ENCODE peak calls at places on chromosomes 12 and 14, in five cellular contexts. R is IMR-90, Z is H9, E is mesenchymal stem cell, F is mesendoderm. V is an unnamed sample.

GRCh38 chr14:84454114-84454513 is 1075.8 kb upstream of the FLRT2 start:
- DNase-seq in E (no peak), F (no peak), R (no peak), Z (no peak), V (no peak)

GRCh38 chr14:68842298-68842697 is 49.4 kb upstream of the ZFP36L1 start:
- DNase-seq in R (peak), Z (no peak), F (no peak), E (no peak), V (no peak)

GRCh38 chr12:11717533-11717961 is 68.1 kb downstream of the ETV6 start:
- DNase-seq in E (peak), Z (no peak), R (peak), F (no peak), V (no peak)

GRCh38 chr14:89429206-89430091 is 12.4 kb upstream of the FOXN3 start:
- DNase-seq in F (no peak), R (peak), Z (no peak), E (peak), V (no peak)

GRCh38 chr12:94460594-94460959 is 910 bp upstream of the CEP83 start:
- DNase-seq in R (no peak), E (no peak), Z (no peak), F (no peak), V (no peak)

GRCh38 chr12:113149361-113150150 is at the start of gene CFAP73:
- DNase-seq in R (peak), Z (peak), E (peak), F (peak), V (peak)

GRCh38 chr14:99038401-99038800 is 233.6 kb downstream of the BCL11B start:
- DNase-seq in E (no peak), R (no peak), F (no peak), Z (no peak), V (no peak)

GRCh38 chr12:105485926-105486325 is 155.4 kb downstream of the C12orf75 start:
- DNase-seq in Z (no peak), E (peak), F (no peak), R (peak), V (no peak)

GRCh38 chr14:26866741-26867140 is 268.9 kb upstream of the NOVA1 start:
- DNase-seq in F (no peak), R (no peak), E (no peak), Z (no peak), V (no peak)

GRCh38 chr12:100656806-100657205 is 83.3 kb downstream of the GAS2L3 start:
- DNase-seq in E (no peak), Z (no peak), R (no peak), F (no peak), V (peak)

GRCh38 chr14:100532916-100533630 is 54.1 kb downstream of the BEGAIN start:
- DNase-seq in R (peak), F (no peak), E (no peak), Z (no peak), V (no peak)

GRCh38 chr12:112347521-112347920 is 34.7 kb downstream of the HECTD4 start:
- DNase-seq in Z (no peak), F (no peak), E (peak), R (peak), V (no peak)

GRCh38 chr14:85813040-85813439 is 283.1 kb downstream of the FLRT2 start:
- DNase-seq in E (no peak), R (no peak), F (no peak), Z (no peak), V (no peak)

GRCh38 chr12:87756721-87757120 is 272.5 kb downstream of the C12orf50 start:
- DNase-seq in F (no peak), E (peak), Z (no peak), R (peak), V (no peak)

GRCh38 chr12:92075425-92075891 is 70.2 kb downstream of the BTG1 start:
- DNase-seq in F (peak), Z (no peak), E (peak), R (peak), V (no peak)

GRCh38 chr12:51884676-51885229 is 3.1 kb upstream of the ANKRD33 start:
- DNase-seq in Z (peak), R (peak), E (peak), F (peak), V (no peak)

GRCh38 chr14:70378687-70379086 is 19.2 kb upstream of the COX16 start:
- DNase-seq in R (no peak), F (peak), Z (no peak), E (no peak), V (no peak)

GRCh38 chr12:50249464-50250229 is 33.7 kb downstream of the LIMA1 start:
- DNase-seq in Z (no peak), F (peak), E (no peak), R (no peak), V (no peak)

GRCh38 chr14:85535916-85536834 is 6.2 kb downstream of the FLRT2 start:
- DNase-seq in Z (no peak), E (peak), F (peak), R (peak), V (no peak)

GRCh38 chr14:68530443-68530842 is 262.4 kb downstream of the ZFP36L1 start:
- DNase-seq in R (no peak), F (no peak), Z (no peak), E (no peak), V (no peak)

GRCh38 chr12:886206-886605 is 63.3 kb downstream of the RAD52 start:
- DNase-seq in R (no peak), E (no peak), F (no peak), Z (no peak), V (no peak)

GRCh38 chr14:22159049-22159448 is 430.0 kb downstream of the DAD1 start:
- DNase-seq in R (no peak), E (no peak), F (no peak), Z (no peak), V (no peak)

GRCh38 chr14:99157246-99157645 is 114.8 kb downstream of the BCL11B start:
- DNase-seq in R (no peak), E (no peak), F (no peak), Z (no peak), V (no peak)

GRCh38 chr12:21828779-21829178 is 54.3 kb upstream of the KCNJ8 start:
- DNase-seq in E (peak), Z (no peak), F (no peak), R (peak), V (no peak)

GRCh38 chr14:69548566-69548965 is 26.1 kb downstream of the CCDC177 start:
- DNase-seq in E (no peak), F (no peak), Z (no peak), R (no peak), V (no peak)

GRCh38 chr14:90797451-90797850 is 18.8 kb downstream of the TTC7B start:
- DNase-seq in R (no peak), E (peak), F (peak), Z (no peak), V (no peak)

GRCh38 chr14:73472182-73473114 is 14.1 kb upstream of the NUMB start:
- DNase-seq in Z (no peak), E (peak), F (peak), R (peak), V (peak)

GRCh38 chr12:108622425-108622824 is 11.3 kb downstream of the SELPLG start:
- DNase-seq in F (peak), Z (peak), R (no peak), E (peak), V (no peak)

GRCh38 chr14:65351493-65352224 is 60.9 kb upstream of the FUT8 start:
- DNase-seq in F (no peak), R (no peak), E (no peak), Z (no peak), V (no peak)

GRCh38 chr12:106152334-106152733 is 13.6 kb upstream of the NUAK1 start:
- DNase-seq in Z (no peak), R (no peak), F (no peak), E (no peak), V (no peak)

GRCh38 chr14:30214014-30214413 is 286.4 kb upstream of the PRKD1 start:
- DNase-seq in Z (no peak), R (peak), E (peak), F (no peak), V (no peak)

GRCh38 chr12:111426341-111427185 is 20.8 kb downstream of the SH2B3 start:
- DNase-seq in Z (no peak), F (no peak), R (peak), E (peak), V (no peak)

GRCh38 chr14:30656190-30656632 is 34.1 kb downstream of the SCFD1 start:
- DNase-seq in F (peak), E (peak), R (peak), Z (peak), V (peak)

GRCh38 chr12:48968004-48968403 is 3.5 kb downstream of the WNT10B start:
- DNase-seq in F (no peak), E (no peak), R (no peak), Z (peak), V (no peak)

GRCh38 chr12:48969847-48970701 is 1.5 kb downstream of the WNT10B start:
- DNase-seq in Z (peak), E (peak), F (peak), R (no peak), V (no peak)

GRCh38 chr12:48969160-48969771 is 2.3 kb downstream of the WNT10B start:
- DNase-seq in R (no peak), E (no peak), Z (no peak), F (no peak), V (no peak)

GRCh38 chr12:48966177-48966890 is 5.2 kb downstream of the WNT10B start:
- DNase-seq in F (no peak), Z (peak), R (no peak), E (no peak), V (no peak)

DNA sequence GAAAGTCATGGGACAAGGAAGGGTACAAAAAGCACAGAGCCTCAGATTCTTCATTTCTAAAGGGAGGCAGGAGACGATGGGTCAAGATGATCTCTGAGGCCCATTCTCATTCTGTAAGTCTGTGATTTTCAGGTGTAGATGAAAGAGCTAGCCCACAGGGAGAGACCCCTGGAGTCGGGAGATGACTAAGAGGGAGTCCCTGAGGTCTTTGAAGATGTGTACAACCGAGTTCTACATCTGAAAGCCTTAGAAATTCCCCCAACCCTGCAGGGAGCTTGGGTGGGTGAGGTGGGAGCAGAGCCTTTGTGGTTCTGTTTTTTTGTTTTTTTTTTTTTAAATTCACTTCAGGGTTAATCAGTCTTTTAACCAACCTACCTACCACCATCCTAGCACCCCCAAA is 3.1 kb downstream of the WNT10B start:
- DNase-seq in F (no peak), R (no peak), E (no peak), Z (no peak), V (no peak)
- H2BK120ac ChIP-seq in F (no peak), R (no peak), E (no peak), Z (no peak), V (no peak)

GRCh38 chr12:76216585-76217472 is 131.4 kb downstream of the BBS10 start:
- DNase-seq in E (no peak), Z (no peak), R (no peak), F (no peak), V (no peak)
- H3K4me2 ChIP-seq in E (no peak), Z (no peak), R (no peak), F (no peak), V (no peak)

GRCh38 chr12:26195641-26196423 is 459 bp downstream of the SSPN start:
- DNase-seq in Z (peak), R (peak), F (peak), E (peak), V (peak)
- H2BK120ac ChIP-seq in Z (no peak), R (peak), F (no peak), E (peak), V (no peak)

DNA sequence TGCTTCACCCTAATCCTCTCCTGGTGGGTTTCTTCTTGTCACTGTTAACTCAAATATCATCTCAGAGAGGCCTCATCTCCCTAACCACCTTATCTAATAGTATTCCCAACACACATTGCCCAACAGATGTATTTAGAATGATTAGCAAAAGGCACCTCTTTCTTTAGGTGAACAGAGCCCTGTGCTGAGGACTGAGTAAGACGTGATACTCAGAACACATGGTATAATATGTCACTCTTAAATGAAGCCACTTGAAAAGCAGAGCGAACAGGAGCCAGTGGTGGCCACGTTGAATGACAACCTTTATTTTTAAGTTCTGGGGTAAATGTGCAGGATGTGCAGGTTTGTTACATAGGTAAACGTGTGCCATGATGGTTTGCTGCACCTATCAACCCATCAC is 1.5 kb upstream of the KSR2 start:
- DNase-seq in F (no peak), R (no peak), E (no peak), Z (no peak), V (no peak)
- H3K4me2 ChIP-seq in F (no peak), R (no peak), E (no peak), Z (no peak), V (no peak)

GRCh38 chr14:76947078-76947837 is 81.2 kb downstream of the IRF2BPL start:
- DNase-seq in R (peak), F (peak), E (peak), Z (peak), V (peak)
- H2BK120ac ChIP-seq in R (peak), F (no peak), E (peak), Z (no peak), V (peak)

DNA sequence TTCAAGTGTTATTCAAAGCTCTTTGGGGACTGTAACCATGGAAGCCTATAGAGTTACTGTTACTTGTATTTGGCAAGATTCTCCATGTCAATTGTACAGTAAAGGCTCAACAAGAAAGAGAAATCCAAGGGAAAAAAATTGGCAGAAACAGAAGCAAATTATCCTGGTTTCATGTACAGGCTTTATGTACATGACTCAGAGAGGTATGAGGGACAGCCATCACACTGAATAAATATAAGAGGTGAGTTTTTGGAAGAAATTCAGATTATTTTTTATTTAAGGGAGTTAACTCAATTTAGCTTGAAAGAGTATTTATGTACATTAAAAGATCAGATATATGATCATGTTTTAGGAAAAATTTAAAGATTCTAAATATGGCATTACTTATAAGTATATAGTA is 151.0 kb upstream of the HMGA2 start:
- DNase-seq in Z (no peak), F (no peak), R (no peak), E (no peak), V (no peak)
- H3K4me2 ChIP-seq in Z (no peak), F (no peak), R (no peak), E (no peak), V (no peak)

GRCh38 chr14:93332032-93332852 is 594 bp downstream of the BTBD7 start:
- DNase-seq in Z (no peak), F (peak), R (peak), E (peak), V (peak)

GRCh38 chr14:93331375-93332031 is 1.3 kb downstream of the BTBD7 start:
- DNase-seq in Z (no peak), E (peak), R (no peak), F (no peak), V (no peak)

GRCh38 chr14:93333631-93334095 is 827 bp upstream of the BTBD7 start:
- DNase-seq in F (no peak), E (no peak), R (no peak), Z (no peak), V (no peak)

GRCh38 chr14:93330609-93331000 is 2.2 kb downstream of the BTBD7 start:
- DNase-seq in R (no peak), E (no peak), F (no peak), Z (no peak), V (no peak)

GRCh38 chr14:93332853-93333630 is at the start of gene BTBD7:
- DNase-seq in Z (peak), E (peak), R (peak), F (peak), V (peak)
- H2BK120ac ChIP-seq in Z (no peak), E (peak), R (peak), F (peak), V (no peak)

GRCh38 chr12:89733579-89734201 is 25.1 kb upstream of the ATP2B1 start:
- DNase-seq in Z (no peak), E (peak), R (peak), F (no peak), V (no peak)
- H3K4me2 ChIP-seq in Z (no peak), E (no peak), R (peak), F (no peak), V (no peak)

DNA sequence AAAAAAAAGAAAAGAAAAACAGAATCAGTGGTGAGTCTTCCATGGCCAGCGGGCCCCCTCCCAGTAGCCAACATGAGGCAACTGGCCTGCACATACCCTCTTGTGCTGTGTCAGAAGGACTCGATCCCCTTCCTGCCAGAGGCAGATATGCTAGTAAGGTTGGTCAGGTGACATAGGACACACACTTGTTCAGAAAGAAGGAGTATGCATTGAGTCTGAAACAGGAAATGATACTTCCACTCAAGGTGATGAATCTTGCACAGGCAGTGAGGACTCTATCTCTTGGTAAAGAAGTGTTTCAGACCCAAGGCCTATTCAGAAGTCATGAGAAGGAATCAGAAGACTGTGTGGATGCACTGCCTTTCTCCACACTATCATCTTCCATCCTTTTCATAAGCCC is 269.7 kb upstream of the FAR2 start:
- DNase-seq in Z (no peak), R (no peak), E (no peak), F (no peak), V (no peak)
- H2BK120ac ChIP-seq in Z (no peak), R (no peak), E (no peak), F (no peak), V (no peak)

V was measured in neuronal stem cell.